ENCODE peak calls at places on chromosomes 2 and 18, in six cellular contexts. T is breast epithelium, J is right lobe of liver, A is gastrocnemius medialis, I is esophagus squamous epithelium, R is endothelial cell of umbilical vein. L is an unnamed sample. For H3K4me1, the result is how much of the 10 kb centered on the place peaks cover.

GRCh38 chr2:101330253-101330921 is 21.9 kb upstream of the RNF149 start:
- DNase-seq in A (no peak), R (peak), I (no peak), J (no peak), T (no peak), L (no peak)

GRCh38 chr18:10195529-10195928 is 258.9 kb upstream of the APCDD1 start:
- DNase-seq in I (no peak), T (no peak), R (no peak), A (no peak), J (no peak), L (no peak)

GRCh38 chr2:180660881-180661280 is 319.5 kb upstream of the UBE2E3 start:
- DNase-seq in J (no peak), I (no peak), A (no peak), R (no peak), T (no peak), L (no peak)

GRCh38 chr2:178553047-178553446 is 72.8 kb downstream of the PLEKHA3 start:
- DNase-seq in I (no peak), J (no peak), R (peak), A (no peak), T (no peak), L (no peak)

GRCh38 chr2:12192762-12193161 is 446.3 kb downstream of the LPIN1 start:
- DNase-seq in I (no peak), J (no peak), R (peak), T (no peak), A (no peak), L (no peak)

GRCh38 chr2:174846941-174847938 is 83.0 kb upstream of the CHRNA1 start:
- DNase-seq in A (no peak), T (no peak), J (no peak), R (peak), I (no peak), L (no peak)

GRCh38 chr2:190856985-190857384 is 23.6 kb upstream of the GLS start:
- DNase-seq in I (no peak), J (no peak), R (no peak), A (no peak), T (no peak), L (no peak)

GRCh38 chr18:39421319-39421718 is 1855.7 kb upstream of the CELF4 start:
- DNase-seq in J (no peak), A (no peak), R (no peak), I (no peak), T (no peak), L (no peak)

GRCh38 chr2:37570773-37571570 is 100.5 kb downstream of the CDC42EP3 start:
- DNase-seq in R (no peak), J (no peak), T (no peak), A (peak), I (no peak), L (no peak)

GRCh38 chr18:8657873-8658521 is 47.4 kb upstream of the MTCL1 start:
- DNase-seq in A (no peak), I (no peak), T (no peak), J (no peak), R (no peak), L (no peak)

GRCh38 chr2:132662742-132663141 is 7.3 kb downstream of the LYPD1 start:
- DNase-seq in A (no peak), T (no peak), J (no peak), I (no peak), R (peak), L (no peak)

GRCh38 chr2:128057334-128057733 is 29.5 kb upstream of the SAP130 start:
- DNase-seq in R (no peak), J (no peak), I (no peak), T (no peak), A (no peak), L (no peak)

GRCh38 chr2:213284105-213285090 is at the start of gene SPAG16:
- DNase-seq in A (peak), R (peak), I (peak), J (peak), T (peak), L (no peak)

GRCh38 chr18:77116201-77117080 is 16.1 kb downstream of the MBP start:
- DNase-seq in T (no peak), I (no peak), J (peak), R (no peak), A (no peak), L (peak)

GRCh38 chr2:68318686-68319396 is 908 bp downstream of the CNRIP1 start:
- DNase-seq in A (peak), J (peak), I (no peak), T (no peak), R (peak), L (no peak)

GRCh38 chr2:218046234-218046633 is 22.8 kb upstream of the RUFY4 start:
- DNase-seq in I (no peak), T (no peak), A (no peak), J (no peak), R (no peak), L (no peak)

GRCh38 chr2:43619511-43619910 is 17.5 kb upstream of the PLEKHH2 start:
- DNase-seq in R (no peak), I (no peak), J (no peak), T (no peak), A (no peak), L (no peak)

GRCh38 chr2:159044804-159045286 is 76.4 kb downstream of the TANC1 start:
- DNase-seq in A (no peak), I (no peak), T (peak), J (no peak), R (no peak), L (no peak)

GRCh38 chr2:134231296-134231964 is 22.4 kb upstream of the MGAT5 start:
- DNase-seq in A (no peak), I (no peak), J (no peak), T (no peak), R (no peak), L (no peak)

GRCh38 chr2:235047171-235048160 is 95.6 kb downstream of the SH3BP4 start:
- DNase-seq in A (no peak), I (no peak), J (peak), R (no peak), T (no peak), L (no peak)

GRCh38 chr2:4424153-4424552 is 720.8 kb downstream of the DCDC2C start:
- DNase-seq in T (no peak), R (no peak), I (no peak), J (no peak), A (no peak), L (no peak)

GRCh38 chr2:96157649-96158553 is 12.7 kb upstream of the DUSP2 start:
- DNase-seq in J (no peak), R (no peak), T (no peak), I (no peak), A (no peak), L (no peak)

GRCh38 chr2:3636586-3637310 is 21.3 kb upstream of the ALLC start:
- DNase-seq in J (no peak), I (no peak), R (no peak), T (no peak), A (no peak), L (peak)

GRCh38 chr18:48955528-48956261 is 4.9 kb upstream of the SMAD7 start:
- DNase-seq in J (no peak), A (peak), R (peak), I (no peak), T (no peak), L (no peak)

DNA sequence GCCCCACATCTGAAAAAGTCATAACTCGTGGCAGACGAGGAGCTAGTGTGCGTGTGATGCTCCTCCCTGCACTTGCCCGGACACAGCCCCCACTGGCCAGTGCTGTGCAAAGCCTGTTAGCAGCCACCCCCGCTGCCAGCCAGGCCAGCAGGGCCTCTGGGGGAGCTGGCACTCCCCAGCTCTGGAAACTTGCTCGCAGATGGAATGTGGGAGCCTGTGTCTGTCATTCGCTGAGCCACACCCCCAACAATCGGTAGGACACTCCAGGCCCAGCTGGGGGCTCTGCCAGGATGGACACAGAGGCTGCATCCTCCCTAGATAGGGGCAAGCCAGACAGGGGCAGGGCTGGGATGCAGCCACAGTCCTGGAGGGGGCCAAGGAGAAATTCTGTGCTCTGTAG is 62.4 kb upstream of the ATG16L1 start:
- DNase-seq in J (no peak), I (no peak), A (no peak), T (no peak), R (no peak), L (no peak)
- TF ChIP-seq POLR2A in J (no peak), I (no peak), A (no peak), T (no peak), R (no peak), L (no peak)

DNA sequence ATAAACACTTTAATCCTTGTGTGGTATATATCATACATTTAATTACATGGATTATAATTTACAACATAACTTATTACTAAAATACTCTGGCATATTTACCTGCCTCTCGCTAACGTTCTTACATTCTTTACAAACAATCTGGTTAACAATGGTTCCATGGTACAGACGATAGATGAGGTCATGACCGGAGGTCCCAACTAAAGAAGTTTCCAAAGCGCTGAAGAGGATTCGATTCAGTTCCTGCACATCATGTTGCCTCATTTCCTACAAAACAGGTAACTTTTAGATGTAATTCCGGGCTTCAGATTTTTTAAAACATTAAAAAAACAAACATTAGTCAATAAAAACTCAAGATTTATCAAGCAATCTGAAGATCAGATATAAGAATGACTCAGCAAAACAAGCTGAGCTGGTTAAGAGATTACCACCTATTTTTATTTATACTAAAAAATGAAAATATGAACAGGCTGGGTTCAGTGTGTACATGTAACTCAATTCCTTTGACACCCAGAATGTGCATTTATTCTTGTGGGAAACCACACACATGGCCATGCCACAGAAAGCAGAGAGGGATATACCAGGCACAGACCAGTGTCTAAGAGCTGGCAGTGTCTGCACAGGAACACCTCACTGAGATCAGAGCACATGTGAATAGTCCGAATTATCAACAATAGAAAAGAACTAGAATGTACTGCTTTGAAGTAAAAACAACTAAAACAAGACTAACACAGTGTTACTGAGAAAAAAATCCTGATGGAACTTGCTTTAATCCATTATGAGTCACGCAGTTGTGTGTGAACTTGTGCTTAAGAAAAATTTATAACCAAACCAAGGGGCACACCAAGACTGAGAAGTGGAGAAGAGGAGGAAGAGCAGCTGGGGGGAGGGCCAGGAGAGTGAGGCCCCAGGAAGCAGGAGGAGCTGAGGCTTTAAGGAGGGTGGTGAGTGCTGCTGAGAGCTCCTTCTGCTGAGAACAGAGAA is 9.5 kb downstream of the USP40 start:
- DNase-seq in R (peak), A (no peak), T (no peak), J (no peak), I (no peak), L (no peak)
- H3K4me1 ChIP-seq in R (under half), A (under half), T (under half), J (under half), I (under half), L (under half)

GRCh38 chr2:112519506-112519905 is 22.8 kb upstream of the POLR1B start:
- DNase-seq in T (no peak), J (no peak), A (no peak), I (no peak), R (no peak), L (no peak)

GRCh38 chr2:112523291-112523777 is 18.9 kb upstream of the POLR1B start:
- DNase-seq in I (no peak), A (no peak), R (no peak), T (no peak), J (no peak), L (no peak)

GRCh38 chr2:112516801-112517200 is 25.5 kb upstream of the POLR1B start:
- DNase-seq in A (no peak), R (no peak), J (no peak), T (no peak), I (no peak), L (no peak)

GRCh38 chr2:112520234-112520783 is 22.0 kb upstream of the POLR1B start:
- DNase-seq in A (no peak), J (no peak), R (no peak), I (no peak), T (no peak), L (no peak)
- H3K4me3 ChIP-seq in A (no peak), J (no peak), R (no peak), I (no peak), T (no peak), L (no peak)

GRCh38 chr18:3596324-3597158 is 146.6 kb downstream of the TGIF1 start:
- DNase-seq in T (peak), I (no peak), J (peak), A (peak), R (peak), L (no peak)

GRCh38 chr18:3593381-3593903 is 143.5 kb downstream of the TGIF1 start:
- DNase-seq in R (no peak), J (no peak), T (peak), I (no peak), A (no peak), L (no peak)

GRCh38 chr18:3595282-3596273 is 145.6 kb downstream of the TGIF1 start:
- DNase-seq in I (no peak), J (no peak), T (peak), A (peak), R (peak), L (no peak)

GRCh38 chr18:3593904-3594759 is 144.2 kb downstream of the TGIF1 start:
- DNase-seq in J (peak), R (peak), A (peak), I (peak), T (peak), L (peak)

DNA sequence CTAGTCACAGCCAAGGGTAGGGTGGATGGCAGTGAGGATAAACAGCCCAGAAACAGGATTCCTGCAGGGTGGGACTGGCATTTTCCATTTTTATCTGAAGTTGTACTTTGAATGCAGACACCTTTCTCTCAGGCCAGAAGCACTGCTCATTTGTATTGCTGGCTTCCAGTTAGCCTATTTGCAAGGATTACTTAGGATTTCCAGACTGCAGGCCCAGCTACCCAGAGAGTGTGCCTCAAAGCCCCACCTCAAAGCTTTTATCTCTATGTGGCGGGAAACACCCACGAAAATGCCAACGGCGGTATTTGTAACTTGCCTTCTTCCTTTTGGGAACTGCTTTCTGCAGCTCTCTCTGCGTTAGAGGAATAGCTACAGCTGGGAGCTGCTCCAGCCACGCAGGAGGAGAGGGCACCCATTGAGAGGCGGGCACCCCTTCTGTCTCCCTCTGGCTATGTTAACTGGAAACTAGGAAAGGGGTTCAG is 144.8 kb downstream of the TGIF1 start:
- DNase-seq in I (no peak), T (peak), A (no peak), J (no peak), R (no peak), L (no peak)
- TF ChIP-seq POLR2A in I (no peak), T (peak), A (no peak), J (no peak), R (no peak), L (no peak)

DNA sequence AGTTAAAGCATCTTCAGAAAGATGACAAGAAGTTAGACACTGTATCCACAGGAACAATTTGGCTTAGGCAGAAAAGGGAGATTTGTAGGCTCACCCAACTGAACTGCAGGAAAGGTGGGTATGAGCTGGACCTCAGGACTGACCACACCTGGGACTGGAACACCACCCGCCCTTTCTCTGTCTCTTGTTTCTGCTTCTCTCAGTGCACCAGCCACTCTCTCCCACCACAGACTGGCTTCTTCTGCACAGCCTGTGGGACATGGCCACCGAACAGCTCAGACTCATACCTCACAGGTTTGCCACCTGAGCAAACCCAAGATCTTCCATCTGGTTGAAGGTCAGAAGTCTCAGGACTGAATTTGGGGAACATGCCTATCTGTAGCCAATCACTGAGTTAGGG is 14.2 kb upstream of the MALT1 start:
- DNase-seq in A (no peak), I (no peak), T (no peak), R (no peak), J (no peak), L (no peak)
- H3K4me1 ChIP-seq in A (under half), I (under half), T (under half), R (under half), J (under half), L (under half)

GRCh38 chr2:30147715-30148611 is 1.2 kb downstream of the YPEL5 start:
- DNase-seq in I (no peak), R (peak), J (peak), T (peak), A (peak), L (no peak)

GRCh38 chr2:30150786-30151185 is 4.0 kb downstream of the YPEL5 start:
- DNase-seq in J (no peak), A (no peak), T (no peak), R (no peak), I (no peak), L (no peak)

GRCh38 chr2:30148850-30149249 is 2.0 kb downstream of the YPEL5 start:
- DNase-seq in T (no peak), I (no peak), R (no peak), J (no peak), A (no peak), L (no peak)

GRCh38 chr2:30149513-30149912 is 2.7 kb downstream of the YPEL5 start:
- DNase-seq in R (no peak), A (no peak), I (no peak), J (no peak), T (no peak), L (no peak)

GRCh38 chr2:30149976-30150375 is 3.2 kb downstream of the YPEL5 start:
- DNase-seq in I (no peak), A (no peak), J (no peak), T (no peak), R (peak), L (no peak)
- H3K4me3 ChIP-seq in I (no peak), A (no peak), J (no peak), T (no peak), R (no peak), L (no peak)

GRCh38 chr2:42458396-42458795 is 35.4 kb downstream of the KCNG3 start:
- DNase-seq in I (no peak), A (no peak), R (no peak), J (no peak), T (no peak), L (no peak)
- TF ChIP-seq POLR2A in I (no peak), A (no peak), R (no peak), J (no peak), T (no peak), L (no peak)

GRCh38 chr18:74289946-74290478 is 1.8 kb downstream of the CYB5A start:
- DNase-seq in I (no peak), R (no peak), A (no peak), J (no peak), T (no peak), L (no peak)
- H3K4me1 ChIP-seq in I (under half), R (under half), A (under half), J (under half), T (under half), L (under half)

L was measured in vagina.